ENCODE peak calls at places on chromosome 9, in five cellular contexts. P, Q, J, K and G are unnamed samples.

GRCh38 chr9:99169086-99169485 is 52.7 kb downstream of the ALG2 start:
- DNase-seq in P (no peak), K (no peak), Q (no peak), J (no peak), G (no peak)

GRCh38 chr9:85262333-85262732 is 479.4 kb downstream of the AGTPBP1 start:
- DNase-seq in J (no peak), Q (peak), P (no peak), K (no peak), G (peak)

GRCh38 chr9:115250646-115251045 is 132.7 kb upstream of the TNC start:
- DNase-seq in J (no peak), Q (peak), P (peak), K (no peak), G (peak)

GRCh38 chr9:125829743-125830142 is 82.6 kb downstream of the PBX3 start:
- DNase-seq in K (no peak), J (no peak), Q (no peak), P (peak), G (peak)

GRCh38 chr9:129776938-129777768 is 24.3 kb upstream of the PTGES start:
- DNase-seq in J (peak), P (peak), K (peak), Q (peak), G (peak)

GRCh38 chr9:88745281-88746001 is 210.5 kb downstream of the NXNL2 start:
- DNase-seq in P (peak), J (peak), Q (peak), K (no peak), G (peak)

GRCh38 chr9:89956907-89957306 is 352.1 kb downstream of the GADD45G start:
- DNase-seq in Q (no peak), J (no peak), P (no peak), K (no peak), G (no peak)

GRCh38 chr9:96441798-96442445 is 8.0 kb upstream of the HABP4 start:
- DNase-seq in J (no peak), P (peak), K (no peak), Q (no peak), G (no peak)

GRCh38 chr9:33815781-33816180 is 1.2 kb upstream of the UBE2R2 start:
- DNase-seq in Q (no peak), K (no peak), P (no peak), J (no peak), G (no peak)

GRCh38 chr9:61669352-61669751 is 479.5 kb downstream of the SPATA31A7 start:
- DNase-seq in J (no peak), K (no peak), P (no peak), Q (no peak), G (no peak)

DNA sequence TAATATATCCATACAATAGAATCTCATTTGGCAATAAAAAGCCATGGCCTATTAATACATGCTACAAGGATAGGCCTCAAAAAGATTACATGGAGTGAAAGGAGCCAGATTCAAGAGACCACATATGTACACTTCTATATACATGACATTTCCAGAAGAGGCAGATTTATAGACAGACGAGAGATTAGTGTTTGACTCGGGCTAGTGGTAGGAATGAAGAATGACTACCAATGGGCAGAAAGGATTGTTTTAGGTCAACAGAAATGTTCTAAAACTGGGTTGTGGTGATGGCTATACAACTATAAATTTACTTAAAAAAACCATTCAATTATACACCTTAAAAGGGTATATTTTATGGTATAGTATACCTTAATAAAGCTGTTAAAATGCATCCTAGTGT is 41.9 kb downstream of the SETX start:
- DNase-seq in J (no peak), P (no peak), Q (no peak), K (no peak), G (no peak)
- TF ChIP-seq CTCF in J (no peak), P (peak), Q (peak), K (peak), G (peak)

DNA sequence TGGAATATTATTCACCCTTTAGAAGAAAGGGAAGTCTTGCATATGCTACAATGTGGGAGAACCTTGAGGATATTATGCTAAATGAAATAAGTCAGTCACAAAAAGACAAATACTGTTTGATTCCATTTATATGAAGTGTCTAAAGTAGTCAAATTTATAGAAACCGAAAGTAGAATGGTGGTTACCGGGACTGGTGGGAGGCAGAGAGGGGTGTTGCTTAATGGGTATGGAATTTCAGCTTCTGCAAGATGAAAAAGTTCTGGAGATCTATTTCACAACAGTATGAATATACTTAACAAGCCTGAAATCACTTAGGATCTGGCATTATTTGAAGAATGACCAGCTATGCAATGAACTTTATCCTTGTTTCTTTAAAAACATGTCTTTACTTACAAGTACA is 14.6 kb upstream of the FREM1 start:
- DNase-seq in Q (no peak), J (no peak), P (peak), K (no peak), G (peak)
- H3K4me3 ChIP-seq in Q (no peak), J (no peak), P (peak), K (peak), G (peak)

GRCh38 chr9:92685022-92685421 is 15.1 kb upstream of the IPPK start:
- DNase-seq in K (no peak), P (no peak), Q (no peak), J (no peak), G (no peak)

GRCh38 chr9:92682269-92682668 is 12.3 kb upstream of the IPPK start:
- DNase-seq in J (no peak), Q (no peak), P (no peak), K (no peak), G (no peak)

DNA sequence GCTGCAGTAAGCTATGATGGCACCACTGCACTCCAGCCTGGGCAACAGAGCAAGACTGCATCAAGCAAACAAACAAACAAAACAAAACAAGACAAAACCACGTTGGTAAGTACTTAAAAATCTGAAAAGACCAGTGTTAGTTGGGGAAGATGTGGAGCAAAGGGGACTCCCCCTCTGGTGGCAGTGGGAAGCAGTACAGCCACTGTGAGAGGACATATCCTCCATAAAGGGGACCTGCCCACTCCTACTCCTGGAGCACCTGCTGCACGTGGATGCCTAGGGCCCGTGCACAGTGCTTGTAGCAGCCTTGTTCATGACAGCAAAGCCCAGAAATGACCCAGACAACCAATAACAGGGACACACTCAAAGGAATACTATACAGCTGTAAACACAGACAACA is 17.0 kb upstream of the IPPK start:
- DNase-seq in J (no peak), K (no peak), P (peak), Q (no peak), G (no peak)
- TF ChIP-seq CTCF in J (peak), K (no peak), P (peak), Q (peak), G (peak)

GRCh38 chr9:92961627-92962302 is 14.4 kb downstream of the FGD3 start:
- DNase-seq in P (no peak), Q (no peak), J (no peak), K (no peak), G (no peak)
- H3K4me3 ChIP-seq in P (no peak), Q (no peak), J (no peak), K (no peak), G (no peak)

GRCh38 chr9:94624621-94625020 is 14.7 kb downstream of the FBP1 start:
- DNase-seq in J (no peak), K (no peak), P (no peak), Q (no peak), G (no peak)

GRCh38 chr9:94622087-94622486 is 17.2 kb downstream of the FBP1 start:
- DNase-seq in P (no peak), J (no peak), Q (no peak), K (no peak), G (no peak)

GRCh38 chr9:94625835-94626234 is 13.5 kb downstream of the FBP1 start:
- DNase-seq in P (no peak), J (no peak), Q (no peak), K (no peak), G (no peak)

GRCh38 chr9:94627287-94627686 is 12.0 kb downstream of the FBP1 start:
- DNase-seq in K (no peak), Q (no peak), P (no peak), J (no peak), G (no peak)

GRCh38 chr9:94623253-94623652 is 16.1 kb downstream of the FBP1 start:
- DNase-seq in J (no peak), P (peak), K (peak), Q (no peak), G (peak)
- TF ChIP-seq CTCF in J (peak), P (peak), K (no peak), Q (no peak), G (peak)

DNA sequence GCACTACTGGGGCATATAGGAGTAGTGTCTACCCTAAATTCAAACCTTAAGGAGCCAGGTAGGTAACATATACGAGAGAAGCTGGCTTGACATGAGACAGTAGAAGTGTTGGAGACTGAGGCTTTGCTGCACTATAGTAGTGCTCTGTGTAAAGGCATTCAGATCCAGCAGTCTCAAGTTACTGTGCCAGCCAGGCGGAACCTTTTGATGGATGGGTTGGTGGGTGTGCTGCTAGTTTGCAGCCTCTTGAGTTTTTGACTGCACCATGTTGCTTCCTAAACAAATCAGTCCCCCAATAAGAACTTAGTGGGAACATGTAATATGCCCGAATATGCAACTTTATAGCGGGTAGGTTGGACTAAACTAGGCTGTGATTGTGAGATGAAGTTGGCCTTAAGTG is 1.5 kb downstream of the CLTA start:
- DNase-seq in K (no peak), P (no peak), Q (no peak), J (no peak), G (no peak)
- H3K4me3 ChIP-seq in K (peak), P (peak), Q (peak), J (peak), G (peak)

DNA sequence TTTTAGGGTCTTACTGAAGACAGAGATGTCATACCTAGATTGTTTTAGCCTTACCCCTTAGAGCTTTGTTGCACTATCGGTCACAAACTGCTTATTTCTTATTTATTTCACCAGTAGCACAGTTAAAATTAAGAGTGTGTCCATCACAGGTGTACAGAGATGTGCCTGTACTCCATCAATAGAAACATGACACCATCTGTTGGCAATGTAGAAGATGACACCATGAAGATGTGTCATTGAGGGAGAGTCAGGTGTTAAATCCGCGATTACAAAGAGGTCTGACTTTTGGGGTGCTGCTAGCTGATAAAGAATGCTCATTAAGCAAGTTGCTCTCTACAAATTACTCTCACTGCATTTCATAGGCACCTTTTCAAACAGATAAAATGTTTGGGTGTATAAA is 164.4 kb downstream of the SMARCA2 start:
- DNase-seq in K (no peak), P (peak), Q (no peak), J (no peak), G (peak)
- TF ChIP-seq CTCF in K (no peak), P (no peak), Q (no peak), J (no peak), G (no peak)

GRCh38 chr9:3825724-3826123 is 299.9 kb upstream of the RFX3 start:
- DNase-seq in K (no peak), J (no peak), P (no peak), Q (no peak), G (no peak)

GRCh38 chr9:3824589-3824988 is 298.8 kb upstream of the RFX3 start:
- DNase-seq in Q (no peak), P (no peak), J (peak), K (no peak), G (peak)

GRCh38 chr9:3824062-3824461 is 298.3 kb upstream of the RFX3 start:
- DNase-seq in J (peak), K (no peak), Q (no peak), P (no peak), G (peak)

GRCh38 chr9:3820643-3821042 is 294.8 kb upstream of the RFX3 start:
- DNase-seq in J (no peak), K (no peak), P (no peak), Q (no peak), G (no peak)
- H3K4me3 ChIP-seq in J (no peak), K (no peak), P (no peak), Q (no peak), G (no peak)

DNA sequence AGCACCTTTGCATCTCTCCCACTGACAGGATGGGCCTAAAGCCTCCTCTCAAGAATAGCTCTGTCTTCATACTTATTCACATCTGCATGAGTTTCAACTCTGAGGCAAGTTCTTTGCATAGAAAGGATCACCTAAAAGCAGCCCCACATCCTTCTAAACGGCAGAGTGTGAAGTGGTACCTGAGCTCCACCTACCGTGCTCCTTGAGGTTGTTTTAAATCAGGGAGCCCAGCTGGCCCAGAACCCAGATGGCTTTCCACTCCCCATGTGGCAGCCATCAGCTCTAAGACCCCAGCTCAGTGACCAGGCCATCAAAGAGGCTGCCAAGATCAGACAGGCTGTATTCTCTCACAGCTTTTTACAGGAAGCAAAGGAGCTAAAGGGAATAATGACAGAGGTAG is 299.3 kb downstream of the RASEF start:
- DNase-seq in Q (no peak), K (no peak), J (no peak), P (no peak), G (no peak)
- TF ChIP-seq CTCF in Q (no peak), K (no peak), J (no peak), P (no peak), G (no peak)

GRCh38 chr9:7816021-7816420 is 16.4 kb upstream of the DMAC1 start:
- DNase-seq in Q (no peak), K (no peak), P (no peak), J (no peak), G (no peak)

GRCh38 chr9:7813030-7813429 is 13.5 kb upstream of the DMAC1 start:
- DNase-seq in K (no peak), J (no peak), Q (no peak), P (no peak), G (no peak)

GRCh38 chr9:7811679-7812078 is 12.1 kb upstream of the DMAC1 start:
- DNase-seq in J (no peak), Q (no peak), P (no peak), K (no peak), G (no peak)
- H3K4me3 ChIP-seq in J (no peak), Q (no peak), P (no peak), K (no peak), G (no peak)